ENCODE peak calls at places on chromosomes 6 and 20, in seven cellular contexts. P is HCT116, X is SK-N-SH, C is GM12878, Y is HepG2, A is H1, Z is K562. K is an unnamed sample.

GRCh38 chr20:38196592-38196991 is 31.5 kb upstream of the TGM2 start:
- DNase-seq in P (no peak), X (no peak), C (no peak), Y (no peak), A (no peak), Z (peak; percentile 53), K (no peak)

GRCh38 chr6:100998111-100998510 is 117.0 kb upstream of the ASCC3 start:
- DNase-seq in P (no peak), X (no peak), C (no peak), Y (no peak), A (no peak), Z (no peak), K (no peak)

GRCh38 chr6:40352527-40353170 is 234.5 kb downstream of the LRFN2 start:
- DNase-seq in P (no peak), X (no peak), C (no peak), Y (no peak), A (peak; percentile 22), Z (peak; percentile 3), K (no peak)

GRCh38 chr6:165049362-165049761 is 260.0 kb downstream of the C6orf118 start:
- DNase-seq in P (peak; percentile 21), X (peak; percentile 37), C (no peak), Y (peak; percentile 32), A (peak; percentile 90), Z (peak; percentile 72), K (no peak)

GRCh38 chr6:53440331-53440730 is 91.6 kb upstream of the ELOVL5 start:
- DNase-seq in P (no peak), X (no peak), C (no peak), Y (no peak), A (no peak), Z (no peak), K (no peak)

GRCh38 chr6:54802775-54803631 is 43.6 kb upstream of the FAM83B start:
- DNase-seq in P (peak; percentile 31), X (no peak), C (no peak), Y (no peak), A (no peak), Z (no peak), K (no peak)

GRCh38 chr6:136123464-136123863 is 126.6 kb downstream of the MTFR2 start:
- DNase-seq in P (no peak), X (no peak), C (no peak), Y (no peak), A (no peak), Z (no peak), K (no peak)

GRCh38 chr6:170152989-170153388 is 137.9 kb downstream of the DLL1 start:
- DNase-seq in P (peak; percentile 63), X (no peak), C (no peak), Y (peak; percentile 32), A (no peak), Z (peak; percentile 33), K (peak; percentile 38)

GRCh38 chr6:147205690-147206600 is 1.7 kb downstream of the STXBP5 start:
- DNase-seq in P (no peak), X (peak; percentile 41), C (no peak), Y (peak; percentile 32), A (no peak), Z (peak; percentile 26), K (no peak)

GRCh38 chr6:90222724-90223198 is 73.9 kb downstream of the BACH2 start:
- DNase-seq in P (peak; percentile 96), X (no peak), C (no peak), Y (peak; percentile 27), A (no peak), Z (no peak), K (no peak)

GRCh38 chr6:80932364-80932763 is 820.1 kb downstream of the TENT5A start:
- DNase-seq in P (no peak), X (no peak), C (no peak), Y (no peak), A (no peak), Z (no peak), K (no peak)

GRCh38 chr6:44219053-44219814 is 2.5 kb downstream of the MYMX start:
- DNase-seq in P (no peak), X (peak; percentile 92), C (no peak), Y (peak; percentile 80), A (peak; percentile 92), Z (peak; percentile 90), K (no peak)

GRCh38 chr6:3247255-3248146 is 11.2 kb upstream of the PSMG4 start:
- DNase-seq in P (no peak), X (peak; percentile 81), C (no peak), Y (peak; percentile 87), A (peak; percentile 67), Z (peak; percentile 80), K (peak; percentile 42)

GRCh38 chr20:22816016-22816415 is 219.1 kb upstream of the SSTR4 start:
- DNase-seq in P (no peak), X (no peak), C (no peak), Y (no peak), A (no peak), Z (no peak), K (no peak)

GRCh38 chr6:89048985-89049384 is 31.6 kb upstream of the PNRC1 start:
- DNase-seq in P (no peak), X (no peak), C (no peak), Y (no peak), A (no peak), Z (no peak), K (no peak)

GRCh38 chr6:89051725-89052124 is 28.8 kb upstream of the PNRC1 start:
- DNase-seq in P (no peak), X (no peak), C (no peak), Y (no peak), A (no peak), Z (no peak), K (no peak)

GRCh38 chr6:89050697-89051096 is 29.9 kb upstream of the PNRC1 start:
- DNase-seq in P (no peak), X (no peak), C (no peak), Y (no peak), A (no peak), Z (no peak), K (no peak)

GRCh38 chr6:89048286-89048923 is 32.1 kb upstream of the PNRC1 start:
- DNase-seq in P (no peak), X (no peak), C (no peak), Y (no peak), A (no peak), Z (no peak), K (no peak)

DNA sequence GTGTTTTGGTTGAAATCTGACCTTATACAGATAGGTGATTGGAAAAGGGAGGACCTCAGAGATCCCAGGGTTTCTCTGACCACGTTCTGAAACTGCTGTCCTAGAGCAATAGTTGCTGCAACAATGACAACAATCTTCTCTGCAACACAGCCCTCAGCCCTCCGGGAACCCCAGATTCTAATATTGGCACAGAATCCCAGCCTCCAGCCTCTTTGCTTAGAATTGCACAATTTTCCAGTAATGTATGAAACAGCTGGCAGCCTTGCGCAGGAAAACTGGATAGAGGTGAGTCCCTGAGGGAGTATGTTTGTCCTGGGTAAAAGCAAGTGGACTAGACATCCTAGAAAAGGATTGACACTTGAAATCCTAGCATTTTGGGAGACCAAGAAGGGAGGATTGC is 30.4 kb upstream of the PNRC1 start:
- DNase-seq in P (no peak), X (no peak), C (no peak), Y (peak; percentile 23), A (no peak), Z (no peak), K (peak; percentile 47)
- TF ChIP-seq JUND in P (no peak), X (no peak), C (no peak), Y (no peak), A (no peak), Z (no peak), K (no peak)

DNA sequence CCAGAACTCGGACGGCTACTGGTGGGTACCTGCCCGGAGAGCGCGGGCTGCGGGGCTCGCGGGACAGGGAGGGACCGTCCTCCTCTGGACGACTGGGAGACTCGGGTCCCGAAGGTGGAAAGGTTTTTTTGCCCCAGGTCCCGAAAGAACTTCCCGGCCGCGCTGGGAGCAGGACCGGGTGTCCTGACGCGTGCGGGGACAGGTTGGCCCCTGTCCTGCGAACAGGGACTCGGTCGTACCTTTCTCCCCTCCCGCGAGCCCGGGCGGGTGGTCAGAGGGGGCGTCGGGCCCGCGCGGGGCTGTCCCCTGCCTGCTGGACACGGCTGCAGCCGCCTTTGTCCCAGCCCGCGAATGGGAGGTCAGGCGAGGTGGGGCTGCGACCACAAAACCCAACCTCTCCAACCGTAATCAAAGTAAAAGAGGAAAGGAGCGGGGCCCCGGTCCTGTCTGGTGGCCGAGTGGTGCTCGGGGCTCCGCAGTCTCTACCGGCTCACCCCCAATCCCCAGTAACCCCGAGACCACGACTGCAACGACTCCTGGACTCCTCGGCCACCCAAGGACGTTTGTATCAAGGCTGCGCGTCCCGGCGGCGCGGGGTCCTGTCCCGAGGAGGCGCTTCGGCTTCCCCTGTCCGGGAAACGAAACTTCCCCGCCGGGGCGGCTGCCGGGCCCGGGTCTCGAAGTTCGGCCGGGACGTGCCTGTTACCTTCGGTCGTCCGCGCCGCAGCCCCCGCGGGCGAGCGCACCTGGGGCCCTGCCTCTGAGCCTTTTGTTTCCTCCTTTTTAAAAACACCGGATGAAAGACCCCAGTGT is 800 bp downstream of the DSP start:
- DNase-seq in P (no peak), X (peak; percentile 50), C (no peak), Y (no peak), A (no peak), Z (no peak), K (peak; percentile 45)
- TF ChIP-seq JUND in P (no peak), X (no peak), C (no peak), Y (no peak), A (no peak), Z (no peak), K (no peak)

GRCh38 chr6:26345832-26346231 is 19.2 kb upstream of the BTN3A2 start:
- DNase-seq in P (no peak), X (no peak), C (no peak), Y (no peak), A (no peak), Z (no peak), K (no peak)
- TF ChIP-seq JUND in P (no peak), X (no peak), C (no peak), Y (no peak), A (no peak), Z (no peak), K (no peak)

GRCh38 chr6:161437851-161438250 is 164.0 kb upstream of the AGPAT4 start:
- DNase-seq in P (no peak), X (no peak), C (no peak), Y (no peak), A (no peak), Z (no peak), K (no peak)

GRCh38 chr6:161435426-161436065 is 161.7 kb upstream of the AGPAT4 start:
- DNase-seq in P (no peak), X (no peak), C (no peak), Y (no peak), A (no peak), Z (no peak), K (no peak)

GRCh38 chr6:161434921-161435411 is 161.1 kb upstream of the AGPAT4 start:
- DNase-seq in P (no peak), X (no peak), C (no peak), Y (no peak), A (no peak), Z (no peak), K (no peak)

GRCh38 chr6:161434331-161434730 is 160.5 kb upstream of the AGPAT4 start:
- DNase-seq in P (no peak), X (no peak), C (no peak), Y (no peak), A (no peak), Z (no peak), K (no peak)

GRCh38 chr6:161436106-161436876 is 162.4 kb upstream of the AGPAT4 start:
- DNase-seq in P (no peak), X (no peak), C (no peak), Y (no peak), A (no peak), Z (no peak), K (no peak)
- TF ChIP-seq JUND in P (no peak), X (no peak), C (no peak), Y (no peak), A (no peak), Z (no peak), K (no peak)

GRCh38 chr20:7113577-7114466 is 346.3 kb downstream of the BMP2 start:
- DNase-seq in P (no peak), X (peak; percentile 56), C (no peak), Y (peak; percentile 49), A (peak; percentile 64), Z (no peak), K (peak; percentile 13)
- TF ChIP-seq JUND in P (no peak), X (no peak), C (no peak), Y (no peak), A (no peak), Z (no peak), K (no peak)

K was measured in T47D.